ENCODE peak calls at places on chromosomes 11 and 22, in seven cellular contexts. V is AG09319; U is GM23338; F is hypothalamus; O is Daoy; D is AG10803; I is activated naive CD4-positive, alpha-beta T cell treated with anti-CD3 and anti-CD28 coated beads for 36 hours. S is an unnamed sample.

GRCh38 chr11:27041141-27041869 is 690 bp downstream of the BBOX1 start:
- DNase-seq in O (no peak), D (peak), U (no peak), V (peak), F (no peak), I (no peak), S (no peak)

GRCh38 chr11:15670520-15671070 is 555.9 kb downstream of the INSC start:
- DNase-seq in U (no peak), D (no peak), I (no peak), F (no peak), V (no peak), O (no peak), S (no peak)

GRCh38 chr11:31114437-31114836 is 255.1 kb downstream of the DCDC1 start:
- DNase-seq in V (no peak), U (no peak), I (no peak), D (no peak), O (no peak), F (no peak), S (no peak)

GRCh38 chr11:1515082-1516060 is 28.8 kb upstream of the MOB2 start:
- DNase-seq in V (no peak), O (peak), I (peak), U (peak), F (peak), D (peak), S (peak)

GRCh38 chr11:65468874-65469333 is 29.9 kb upstream of the MALAT1 start:
- DNase-seq in I (peak), V (no peak), O (peak), D (peak), F (no peak), U (peak), S (peak)

GRCh38 chr11:132257861-132258260 is 887.4 kb downstream of the NTM start:
- DNase-seq in O (no peak), U (no peak), V (no peak), I (no peak), D (no peak), F (no peak), S (no peak)

GRCh38 chr11:32382339-32383049 is 52.8 kb downstream of the WT1 start:
- DNase-seq in D (peak), I (no peak), V (no peak), O (peak), F (no peak), U (no peak), S (no peak)

GRCh38 chr11:2748814-2749554 is 49.2 kb upstream of the KCNQ1OT1 start:
- DNase-seq in D (no peak), U (no peak), I (no peak), F (no peak), V (no peak), O (no peak), S (no peak)

GRCh38 chr22:47626428-47627390 is 864.3 kb downstream of the TBC1D22A start:
- DNase-seq in F (no peak), I (no peak), O (no peak), V (no peak), D (no peak), U (no peak), S (no peak)

GRCh38 chr11:29962243-29962642 is 54.6 kb downstream of the KCNA4 start:
- DNase-seq in V (no peak), I (no peak), O (no peak), D (no peak), F (no peak), U (peak), S (peak)

GRCh38 chr11:79419120-79419519 is 21.7 kb downstream of the TENM4 start:
- DNase-seq in I (no peak), F (no peak), U (no peak), O (peak), D (no peak), V (no peak), S (no peak)

GRCh38 chr11:324131-324530 is 3.5 kb upstream of the IFITM3 start:
- DNase-seq in U (no peak), D (no peak), F (no peak), I (no peak), V (no peak), O (no peak), S (no peak)

GRCh38 chr22:39299829-39300178 is 19.6 kb downstream of the RPL3 start:
- DNase-seq in F (no peak), I (no peak), V (no peak), U (peak), D (no peak), O (no peak), S (no peak)

GRCh38 chr11:113274708-113275582 is 39.4 kb upstream of the TTC12 start:
- DNase-seq in F (peak), I (no peak), U (peak), O (no peak), D (no peak), V (no peak), S (no peak)

GRCh38 chr11:67998150-67999045 is 5.5 kb downstream of the UNC93B1 start:
- DNase-seq in F (no peak), V (no peak), O (no peak), D (no peak), I (no peak), U (no peak), S (peak)

S was measured in activated CD8-positive, alpha-beta T cell treated with anti-CD3 and anti-CD28 coated beads for 36 hours.